ENCODE peak calls at places on chromosomes 5 and 9, in four cellular contexts. I, F, Z and R are unnamed samples.

GRCh38 chr9:110583237-110583636 is 3.7 kb upstream of the SVEP1 start:
- DNase-seq in I (no peak), Z (peak; percentile 64), F (no peak), R (no peak)

GRCh38 chr5:44388504-44389409 is 463 bp downstream of the FGF10 start:
- DNase-seq in Z (peak; percentile 26), F (peak; percentile 49), I (no peak), R (no peak)

GRCh38 chr5:7425830-7426229 is 29.9 kb downstream of the ADCY2 start:
- DNase-seq in F (no peak), Z (no peak), I (no peak), R (no peak)

GRCh38 chr5:14873093-14873492 is 1.5 kb upstream of the ANKH start:
- DNase-seq in F (no peak), I (no peak), Z (no peak), R (no peak)

GRCh38 chr5:83265318-83265717 is 188.0 kb downstream of the XRCC4 start:
- DNase-seq in Z (peak; percentile 73), I (peak; percentile 53), F (no peak), R (peak; percentile 34)

GRCh38 chr9:72960446-72960845 is 7.6 kb upstream of the ALDH1A1 start:
- DNase-seq in Z (peak; percentile 12), I (peak; percentile 2), F (no peak), R (no peak)

GRCh38 chr5:69213513-69214215 is 21.0 kb upstream of the CDK7 start:
- DNase-seq in I (no peak), F (no peak), Z (peak; percentile 72), R (no peak)

GRCh38 chr9:33225319-33226152 is 14.4 kb upstream of the SPINK4 start:
- DNase-seq in Z (peak; percentile 80), F (no peak), I (peak; percentile 55), R (peak; percentile 52)

GRCh38 chr9:134575103-134575816 is 66.3 kb upstream of the COL5A1 start:
- DNase-seq in Z (no peak), I (no peak), F (no peak), R (no peak)

GRCh38 chr9:123511326-123511974 is 155.5 kb downstream of the CRB2 start:
- DNase-seq in Z (no peak), I (no peak), F (no peak), R (no peak)

GRCh38 chr5:53031695-53032096 is 42.5 kb downstream of the ITGA2 start:
- DNase-seq in I (no peak), Z (peak; percentile 97), F (no peak), R (no peak)

GRCh38 chr9:77725051-77725702 is 77.1 kb upstream of the GNA14 start:
- DNase-seq in I (no peak), Z (no peak), F (no peak), R (no peak)